ENCODE peak calls at places on chromosomes 3 and 15, in seven cellular contexts. One of them, this sample, is unnamed.

GRCh38 chr15:63075072-63075995 is 32.8 kb downstream of the TPM1 start:
- DNase-seq in upper lobe of right lung: no peak
- DNase-seq in nephron progenitor cell: no peak
- DNase-seq in ACHN: peak; percentile 15
- DNase-seq in SIG-M5: no peak
- DNase-seq in GM04503: no peak
- DNase-seq in AG20443: no peak
- DNase-seq in this sample: no peak

GRCh38 chr3:10602769-10603768 is 97.7 kb upstream of the ATP2B2 start:
- DNase-seq in nephron progenitor cell: no peak
- DNase-seq in ACHN: no peak
- DNase-seq in GM04503: no peak
- DNase-seq in AG20443: no peak
- DNase-seq in SIG-M5: no peak
- DNase-seq in upper lobe of right lung: no peak
- DNase-seq in this sample: no peak

GRCh38 chr3:190345027-190345821 is 23.0 kb upstream of the CLDN1 start:
- DNase-seq in AG20443: peak; percentile 65
- DNase-seq in SIG-M5: no peak
- DNase-seq in ACHN: peak; percentile 98
- DNase-seq in upper lobe of right lung: no peak
- DNase-seq in GM04503: peak; percentile 96
- DNase-seq in nephron progenitor cell: no peak
- DNase-seq in this sample: no peak

GRCh38 chr3:14461748-14462324 is 59.4 kb downstream of the SLC6A6 start:
- DNase-seq in AG20443: peak; percentile 65
- DNase-seq in ACHN: peak; percentile 69
- DNase-seq in SIG-M5: no peak
- DNase-seq in GM04503: no peak
- DNase-seq in upper lobe of right lung: peak; percentile 77
- DNase-seq in nephron progenitor cell: peak; percentile 52
- DNase-seq in this sample: no peak

GRCh38 chr3:69032137-69032536 is 18.7 kb upstream of the EOGT start:
- DNase-seq in SIG-M5: no peak
- DNase-seq in ACHN: no peak
- DNase-seq in nephron progenitor cell: no peak
- DNase-seq in upper lobe of right lung: no peak
- DNase-seq in AG20443: no peak
- DNase-seq in GM04503: no peak
- DNase-seq in this sample: no peak

GRCh38 chr3:188270423-188270972 is 116.5 kb downstream of the LPP start:
- DNase-seq in ACHN: peak; percentile 86
- DNase-seq in upper lobe of right lung: no peak
- DNase-seq in AG20443: peak; percentile 76
- DNase-seq in nephron progenitor cell: no peak
- DNase-seq in GM04503: peak; percentile 93
- DNase-seq in SIG-M5: no peak
- DNase-seq in this sample: no peak

GRCh38 chr3:45127130-45127822 is 18.9 kb downstream of the CDCP1 start:
- DNase-seq in ACHN: no peak
- DNase-seq in SIG-M5: no peak
- DNase-seq in GM04503: no peak
- DNase-seq in nephron progenitor cell: no peak
- DNase-seq in AG20443: no peak
- DNase-seq in upper lobe of right lung: no peak
- DNase-seq in this sample: no peak

GRCh38 chr3:161559177-161559998 is 62.8 kb downstream of the OTOL1 start:
- DNase-seq in AG20443: peak; percentile 37
- DNase-seq in GM04503: no peak
- DNase-seq in nephron progenitor cell: peak; percentile 21
- DNase-seq in ACHN: peak; percentile 39
- DNase-seq in upper lobe of right lung: no peak
- DNase-seq in SIG-M5: no peak
- DNase-seq in this sample: no peak

GRCh38 chr3:141913150-141913811 is 36.8 kb downstream of the ATP1B3 start:
- DNase-seq in ACHN: peak; percentile 63
- DNase-seq in nephron progenitor cell: peak; percentile 13
- DNase-seq in GM04503: peak; percentile 14
- DNase-seq in SIG-M5: no peak
- DNase-seq in upper lobe of right lung: no peak
- DNase-seq in AG20443: peak; percentile 68
- DNase-seq in this sample: no peak

GRCh38 chr3:159200176-159200575 is 398.3 kb downstream of the MFSD1 start:
- DNase-seq in nephron progenitor cell: no peak
- DNase-seq in AG20443: peak; percentile 82
- DNase-seq in ACHN: no peak
- DNase-seq in GM04503: peak; percentile 73
- DNase-seq in SIG-M5: no peak
- DNase-seq in upper lobe of right lung: no peak
- DNase-seq in this sample: no peak

GRCh38 chr15:72800819-72801481 is 17.4 kb upstream of the ADPGK start:
- DNase-seq in SIG-M5: no peak
- DNase-seq in nephron progenitor cell: no peak
- DNase-seq in GM04503: no peak
- DNase-seq in upper lobe of right lung: no peak
- DNase-seq in AG20443: no peak
- DNase-seq in ACHN: no peak
- DNase-seq in this sample: no peak

GRCh38 chr3:76470285-76470684 is 569.6 kb upstream of the ROBO2 start:
- DNase-seq in upper lobe of right lung: no peak
- DNase-seq in nephron progenitor cell: no peak
- DNase-seq in SIG-M5: no peak
- DNase-seq in GM04503: peak; percentile 7
- DNase-seq in ACHN: no peak
- DNase-seq in AG20443: peak; percentile 71
- DNase-seq in this sample: no peak

GRCh38 chr15:49415171-49415570 is 7.9 kb upstream of the FGF7 start:
- DNase-seq in SIG-M5: no peak
- DNase-seq in ACHN: no peak
- DNase-seq in upper lobe of right lung: no peak
- DNase-seq in nephron progenitor cell: no peak
- DNase-seq in AG20443: no peak
- DNase-seq in GM04503: no peak
- DNase-seq in this sample: no peak

GRCh38 chr15:52496175-52496574 is 32.5 kb downstream of the MYO5A start:
- DNase-seq in SIG-M5: no peak
- DNase-seq in AG20443: no peak
- DNase-seq in GM04503: no peak
- DNase-seq in upper lobe of right lung: no peak
- DNase-seq in nephron progenitor cell: no peak
- DNase-seq in ACHN: no peak
- DNase-seq in this sample: no peak

GRCh38 chr3:27639271-27639670 is 82.9 kb downstream of the EOMES start:
- DNase-seq in ACHN: no peak
- DNase-seq in AG20443: no peak
- DNase-seq in nephron progenitor cell: no peak
- DNase-seq in upper lobe of right lung: no peak
- DNase-seq in GM04503: no peak
- DNase-seq in SIG-M5: no peak
- DNase-seq in this sample: no peak

GRCh38 chr3:52842424-52842823 is 7.6 kb upstream of the MUSTN1 start:
- DNase-seq in AG20443: no peak
- DNase-seq in nephron progenitor cell: no peak
- DNase-seq in upper lobe of right lung: no peak
- DNase-seq in SIG-M5: no peak
- DNase-seq in ACHN: no peak
- DNase-seq in GM04503: no peak
- DNase-seq in this sample: no peak

GRCh38 chr15:66153549-66154415 is 99.8 kb downstream of the MEGF11 start:
- DNase-seq in ACHN: no peak
- DNase-seq in nephron progenitor cell: no peak
- DNase-seq in GM04503: no peak
- DNase-seq in upper lobe of right lung: no peak
- DNase-seq in AG20443: no peak
- DNase-seq in SIG-M5: no peak
- DNase-seq in this sample: no peak

GRCh38 chr3:62051506-62051905 is 321.8 kb downstream of the FEZF2 start:
- DNase-seq in GM04503: no peak
- DNase-seq in AG20443: peak; percentile 15
- DNase-seq in upper lobe of right lung: no peak
- DNase-seq in SIG-M5: no peak
- DNase-seq in nephron progenitor cell: no peak
- DNase-seq in ACHN: peak; percentile 45
- DNase-seq in this sample: no peak

GRCh38 chr3:185880600-185880999 is 55.8 kb upstream of the IGF2BP2 start:
- DNase-seq in upper lobe of right lung: no peak
- DNase-seq in nephron progenitor cell: no peak
- DNase-seq in GM04503: no peak
- DNase-seq in SIG-M5: no peak
- DNase-seq in ACHN: no peak
- DNase-seq in AG20443: no peak
- DNase-seq in this sample: no peak

This sample was measured in sciatic nerve.